ENCODE peak calls at places on chromosomes 12 and 14, in six cellular contexts. A, S, F, T, U and P are unnamed samples.
A peak's percentile ranks its signal among the peaks of the same experiment; 100 is the strongest.

GRCh38 chr14:92400579-92401444 is 77.8 kb downstream of the SLC24A4 start:
- DNase-seq in A (no peak), S (no peak), F (no peak), T (no peak), U (no peak), P (no peak)

GRCh38 chr12:124758266-124759200 is 105.1 kb downstream of the SCARB1 start:
- DNase-seq in A (no peak), S (no peak), F (no peak), T (no peak), U (no peak), P (no peak)

GRCh38 chr12:6551496-6552139 is 4.2 kb downstream of the IFFO1 start:
- DNase-seq in A (no peak), S (no peak), F (no peak), T (no peak), U (peak; percentile 67), P (no peak)

GRCh38 chr12:110743571-110744093 is 941 bp upstream of the PPP1CC start:
- DNase-seq in A (peak; percentile 32), S (peak; percentile 21), F (peak; percentile 65), T (peak; percentile 30), U (peak; percentile 49), P (peak; percentile 78)

GRCh38 chr14:62329427-62329826 is 567.2 kb downstream of the SNAPC1 start:
- DNase-seq in A (no peak), S (no peak), F (no peak), T (no peak), U (no peak), P (no peak)

GRCh38 chr14:71395151-71395604 is 487.9 kb downstream of the PCNX1 start:
- DNase-seq in A (no peak), S (no peak), F (no peak), T (no peak), U (no peak), P (no peak)

GRCh38 chr12:2833327-2833726 is 1.5 kb downstream of the NRIP2 start:
- DNase-seq in A (no peak), S (no peak), F (no peak), T (no peak), U (no peak), P (no peak)

GRCh38 chr12:102540856-102541385 is 60.6 kb upstream of the IGF1 start:
- DNase-seq in A (no peak), S (no peak), F (no peak), T (no peak), U (no peak), P (no peak)

GRCh38 chr12:89829434-89829975 is 120.9 kb upstream of the ATP2B1 start:
- DNase-seq in A (no peak), S (no peak), F (no peak), T (no peak), U (no peak), P (no peak)

GRCh38 chr12:9617124-9617523 is 9.4 kb upstream of the KLRB1 start:
- DNase-seq in A (no peak), S (no peak), F (no peak), T (no peak), U (no peak), P (no peak)

GRCh38 chr12:10661338-10661737 is 12.5 kb downstream of the STYK1 start:
- DNase-seq in A (no peak), S (no peak), F (no peak), T (no peak), U (no peak), P (no peak)

GRCh38 chr14:40123816-40124215 is 691.6 kb upstream of the FBXO33 start:
- DNase-seq in A (no peak), S (no peak), F (no peak), T (no peak), U (no peak), P (no peak)

GRCh38 chr12:22169281-22169824 is 123.3 kb downstream of the CMAS start:
- DNase-seq in A (no peak), S (no peak), F (no peak), T (no peak), U (no peak), P (no peak)

GRCh38 chr12:46378530-46378929 is 6.0 kb upstream of the SLC38A2 start:
- DNase-seq in A (no peak), S (no peak), F (no peak), T (no peak), U (no peak), P (no peak)

GRCh38 chr14:40129162-40129561 is 696.9 kb upstream of the FBXO33 start:
- DNase-seq in A (no peak), S (no peak), F (no peak), T (no peak), U (no peak), P (no peak)

GRCh38 chr12:124847113-124847512 is 16.6 kb downstream of the SCARB1 start:
- DNase-seq in A (peak; percentile 61), S (no peak), F (no peak), T (no peak), U (no peak), P (no peak)

DNA sequence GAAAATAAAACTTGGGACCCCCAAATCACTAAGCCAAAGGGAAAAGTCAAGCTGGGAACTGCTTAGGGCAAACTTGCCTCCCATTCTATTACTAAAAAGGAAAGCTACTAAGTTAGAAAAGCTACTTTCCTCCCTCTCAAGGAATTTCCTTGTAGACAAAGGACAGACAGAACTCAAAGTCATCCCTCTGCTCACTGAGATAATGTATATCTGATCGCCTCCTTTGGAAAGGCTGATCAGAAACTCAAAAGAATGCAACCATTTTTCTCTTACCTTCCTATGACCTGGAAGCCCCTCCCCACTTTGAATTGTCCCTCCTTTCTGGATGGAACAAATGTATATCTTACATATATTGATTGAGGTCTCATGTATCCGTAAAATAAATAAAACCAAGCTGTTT is 190.5 kb upstream of the DCN start:
- DNase-seq in A (no peak), S (no peak), F (no peak), T (no peak), U (no peak), P (no peak)
- H3K4me1 ChIP-seq in A (no peaks in the 10 kb centered on the region), S (no peaks in the 10 kb centered on the region), F (no peaks in the 10 kb centered on the region), T (no peaks in the 10 kb centered on the region), U (no peaks in the 10 kb centered on the region), P (no peaks in the 10 kb centered on the region)

GRCh38 chr12:4648099-4648498 is 752 bp downstream of the AKAP3 start:
- DNase-seq in A (no peak), S (no peak), F (peak; percentile 16), T (no peak), U (no peak), P (no peak)
- H3K4me1 ChIP-seq in A (peaks cover 47% of the 10 kb centered on the region), S (no peaks in the 10 kb centered on the region), F (peaks cover 13% of the 10 kb centered on the region), T (peaks cover 8% of the 10 kb centered on the region), U (no peaks in the 10 kb centered on the region), P (peaks cover 8% of the 10 kb centered on the region)

GRCh38 chr12:95802482-95803264 is 12.1 kb upstream of the NTN4 start:
- DNase-seq in A (no peak), S (peak; percentile 48), F (peak; percentile 80), T (no peak), U (no peak), P (no peak)

GRCh38 chr12:95805864-95806669 is 15.5 kb upstream of the NTN4 start:
- DNase-seq in A (no peak), S (no peak), F (peak; percentile 37), T (peak; percentile 64), U (no peak), P (no peak)

GRCh38 chr12:95804296-95804695 is 13.7 kb upstream of the NTN4 start:
- DNase-seq in A (no peak), S (no peak), F (peak; percentile 14), T (no peak), U (no peak), P (no peak)

GRCh38 chr12:95808146-95808545 is 17.6 kb upstream of the NTN4 start:
- DNase-seq in A (no peak), S (no peak), F (no peak), T (no peak), U (no peak), P (no peak)

GRCh38 chr12:95803817-95804216 is 13.3 kb upstream of the NTN4 start:
- DNase-seq in A (no peak), S (no peak), F (no peak), T (no peak), U (no peak), P (no peak)
- H3K4me1 ChIP-seq in A (no peaks in the 10 kb centered on the region), S (no peaks in the 10 kb centered on the region), F (peaks cover 17% of the 10 kb centered on the region), T (peaks cover 18% of the 10 kb centered on the region), U (no peaks in the 10 kb centered on the region), P (no peaks in the 10 kb centered on the region)

DNA sequence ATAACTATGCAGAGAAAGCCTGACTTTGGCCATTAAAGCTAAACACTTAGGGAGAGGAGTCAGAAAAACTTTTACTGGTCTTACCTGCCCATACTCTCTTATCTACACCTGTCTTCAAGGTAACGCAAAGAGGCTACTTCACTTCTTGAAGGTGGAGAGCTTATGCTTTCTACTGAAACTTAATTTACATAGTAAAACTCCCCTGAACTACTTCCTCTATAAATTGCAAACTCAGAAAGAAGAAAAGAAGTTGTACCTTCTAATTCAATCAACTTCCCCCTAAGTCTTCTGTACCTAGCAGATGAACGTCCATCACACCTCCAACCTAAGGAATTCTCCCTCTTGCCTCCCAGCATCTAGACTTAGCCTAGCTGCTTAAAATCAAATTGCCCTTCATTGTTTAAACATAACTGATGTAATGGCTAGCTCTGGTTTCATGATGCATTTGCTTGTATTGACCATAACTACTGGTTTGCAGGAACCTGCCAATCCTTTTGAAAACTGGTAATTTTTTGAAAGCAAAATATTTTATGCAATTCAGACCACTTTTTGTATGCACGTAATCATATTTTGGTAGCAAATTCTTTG is 87.7 kb downstream of the STON2 start:
- DNase-seq in A (no peak), S (no peak), F (no peak), T (no peak), U (no peak), P (no peak)
- H3K4me1 ChIP-seq in A (peaks cover 15% of the 10 kb centered on the region), S (peaks cover 6% of the 10 kb centered on the region), F (peaks cover 22% of the 10 kb centered on the region), T (no peaks in the 10 kb centered on the region), U (no peaks in the 10 kb centered on the region), P (no peaks in the 10 kb centered on the region)

GRCh38 chr12:56630180-56630632 is at the start of gene BAZ2A:
- DNase-seq in A (peak; percentile 90), S (peak; percentile 78), F (peak; percentile 95), T (peak; percentile 87), U (peak; percentile 84), P (peak; percentile 97)
- H3K4me1 ChIP-seq in A (peaks cover 72% of the 10 kb centered on the region), S (peaks cover 8% of the 10 kb centered on the region), F (peaks cover 25% of the 10 kb centered on the region), T (peaks cover 61% of the 10 kb centered on the region), U (peaks cover 30% of the 10 kb centered on the region), P (peaks cover 4% of the 10 kb centered on the region)

GRCh38 chr12:100399095-100399494 is 42.2 kb downstream of the SLC17A8 start:
- DNase-seq in A (no peak), S (no peak), F (no peak), T (no peak), U (no peak), P (no peak)
- H3K4me1 ChIP-seq in A (no peaks in the 10 kb centered on the region), S (no peaks in the 10 kb centered on the region), F (no peaks in the 10 kb centered on the region), T (no peaks in the 10 kb centered on the region), U (no peaks in the 10 kb centered on the region), P (no peaks in the 10 kb centered on the region)

DNA sequence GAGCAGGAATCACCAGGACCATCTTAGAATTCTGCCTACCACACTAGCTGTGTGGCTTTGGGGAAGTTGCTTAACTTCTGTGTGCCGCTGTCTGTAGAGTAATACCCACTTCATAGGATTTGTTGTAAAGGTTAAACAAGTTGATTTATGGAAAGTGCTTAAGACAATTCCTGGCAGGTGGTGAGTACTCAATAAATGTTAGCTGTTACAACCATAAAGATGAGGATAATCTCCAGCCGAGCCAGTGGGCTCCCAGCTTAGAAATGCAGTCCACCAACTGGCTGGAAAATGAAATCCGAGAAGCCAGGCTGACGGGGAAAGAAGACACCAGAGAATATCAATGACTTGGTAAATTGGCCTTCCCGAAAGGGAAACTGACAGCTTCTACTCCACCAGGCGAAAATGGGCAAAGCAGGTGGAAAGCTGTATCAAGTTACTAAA is 173.5 kb downstream of the CHST11 start:
- DNase-seq in A (no peak), S (no peak), F (no peak), T (no peak), U (no peak), P (no peak)
- H3K4me1 ChIP-seq in A (peaks cover 28% of the 10 kb centered on the region), S (no peaks in the 10 kb centered on the region), F (no peaks in the 10 kb centered on the region), T (peaks cover 26% of the 10 kb centered on the region), U (no peaks in the 10 kb centered on the region), P (no peaks in the 10 kb centered on the region)